ENCODE peak calls at places on chromosomes 1 and 21, in eight cellular contexts. Z, B, J, O, S, T, Q and N are unnamed samples.

GRCh38 chr1:192522673-192523072 is 52.9 kb upstream of the RGS1 start:
- DNase-seq in B (no peak), Z (no peak), Q (no peak), S (no peak), T (no peak), J (no peak), O (no peak), N (no peak)

GRCh38 chr21:15809818-15810217 is 80.0 kb downstream of the USP25 start:
- DNase-seq in J (no peak), S (peak; percentile 10), Q (no peak), Z (no peak), B (no peak), O (no peak), T (no peak), N (no peak)

GRCh38 chr1:229381234-229381633 is 38.4 kb upstream of the CCSAP start:
- DNase-seq in O (no peak), S (no peak), B (no peak), Q (no peak), T (no peak), J (no peak), Z (no peak), N (no peak)

GRCh38 chr1:156767879-156768608 is 709 bp downstream of the PRCC start:
- DNase-seq in Z (peak; percentile 47), T (no peak), J (peak; percentile 74), S (peak; percentile 44), B (peak; percentile 42), O (no peak), Q (peak; percentile 21), N (peak; percentile 42)

GRCh38 chr1:162369571-162369970 is 7.1 kb downstream of the SPATA46 start:
- DNase-seq in J (no peak), O (no peak), B (no peak), Z (no peak), T (no peak), S (no peak), Q (no peak), N (no peak)

GRCh38 chr1:16459503-16459902 is 19.0 kb downstream of the NECAP2 start:
- DNase-seq in Q (no peak), B (no peak), Z (no peak), T (no peak), O (no peak), J (no peak), S (no peak), N (no peak)

GRCh38 chr1:175877939-175878730 is 134.7 kb upstream of the TNR start:
- DNase-seq in O (no peak), S (no peak), B (no peak), Z (no peak), T (no peak), Q (no peak), J (no peak), N (no peak)

GRCh38 chr1:31376374-31377134 is 3.7 kb upstream of the FABP3 start:
- DNase-seq in S (no peak), O (no peak), Z (no peak), Q (no peak), T (no peak), B (peak; percentile 51), J (peak; percentile 77), N (peak; percentile 96)

GRCh38 chr21:41560701-41561158 is 52.8 kb upstream of the TMPRSS2 start:
- DNase-seq in J (no peak), T (no peak), B (no peak), Q (no peak), Z (no peak), S (no peak), O (no peak), N (no peak)

GRCh38 chr1:151703813-151704212 is 12.8 kb downstream of the CELF3 start:
- DNase-seq in Z (no peak), J (no peak), O (no peak), T (no peak), B (no peak), S (no peak), Q (no peak), N (no peak)

GRCh38 chr1:230798491-230798890 is 51.3 kb downstream of the CAPN9 start:
- DNase-seq in J (no peak), Q (no peak), S (no peak), B (no peak), T (no peak), Z (no peak), O (no peak), N (no peak)

GRCh38 chr1:33382651-33383415 is 48.1 kb downstream of the PHC2 start:
- DNase-seq in O (no peak), T (no peak), J (peak; percentile 58), Q (no peak), Z (no peak), B (no peak), S (no peak), N (peak; percentile 99)

GRCh38 chr1:23585321-23586022 is 26.2 kb upstream of the ID3 start:
- DNase-seq in B (no peak), Z (no peak), Q (no peak), S (no peak), J (peak; percentile 59), O (no peak), T (peak; percentile 84), N (peak; percentile 63)

GRCh38 chr21:37435120-37435519 is 68.5 kb downstream of the DYRK1A start:
- DNase-seq in O (peak; percentile 71), B (peak; percentile 97), T (peak; percentile 6), Q (peak; percentile 2), Z (no peak), J (peak; percentile 90), S (peak; percentile 83), N (peak; percentile 98)

GRCh38 chr1:112672009-112672408 is 2.5 kb upstream of the MOV10 start:
- DNase-seq in B (no peak), Q (no peak), T (no peak), O (no peak), S (no peak), J (no peak), Z (no peak), N (no peak)

GRCh38 chr1:183480971-183481431 is 8.7 kb downstream of the SMG7 start:
- DNase-seq in Z (no peak), O (no peak), J (no peak), S (peak; percentile 19), Q (no peak), T (no peak), B (peak; percentile 51), N (no peak)

GRCh38 chr1:117237701-117238413 is 27.1 kb upstream of the VTCN1 start:
- DNase-seq in T (peak; percentile 14), B (no peak), O (no peak), Z (no peak), Q (no peak), J (no peak), S (no peak), N (peak; percentile 38)

GRCh38 chr1:15883326-15883725 is 35.8 kb downstream of the SPEN start:
- DNase-seq in J (no peak), T (no peak), B (peak; percentile 5), O (no peak), Q (no peak), S (no peak), Z (no peak), N (no peak)

GRCh38 chr1:228411121-228411520 is 4.5 kb upstream of the TRIM11 start:
- DNase-seq in J (no peak), T (no peak), Z (no peak), O (no peak), Q (no peak), B (no peak), S (no peak), N (no peak)

GRCh38 chr1:219990782-219991510 is 55.4 kb downstream of the EPRS1 start:
- DNase-seq in Z (no peak), S (peak; percentile 25), O (no peak), Q (no peak), T (no peak), B (peak; percentile 58), J (no peak), N (peak; percentile 62)

GRCh38 chr1:89206361-89206760 is 7.6 kb upstream of the GBP4 start:
- DNase-seq in B (no peak), O (no peak), Z (no peak), S (no peak), Q (no peak), J (no peak), T (no peak), N (no peak)

GRCh38 chr1:225603538-225604354 is 49.2 kb downstream of the ENAH start:
- DNase-seq in J (no peak), S (no peak), Q (no peak), B (peak; percentile 87), T (no peak), O (no peak), Z (no peak), N (peak; percentile 64)

GRCh38 chr1:88923224-88923623 is 31.9 kb upstream of the GTF2B start:
- DNase-seq in T (no peak), B (no peak), S (no peak), O (no peak), J (no peak), Q (no peak), Z (no peak), N (no peak)

GRCh38 chr1:41662656-41663437 is 178.4 kb upstream of the EDN2 start:
- DNase-seq in T (no peak), Q (no peak), B (no peak), Z (peak; percentile 51), S (no peak), J (peak; percentile 65), O (no peak), N (peak; percentile 49)

DNA sequence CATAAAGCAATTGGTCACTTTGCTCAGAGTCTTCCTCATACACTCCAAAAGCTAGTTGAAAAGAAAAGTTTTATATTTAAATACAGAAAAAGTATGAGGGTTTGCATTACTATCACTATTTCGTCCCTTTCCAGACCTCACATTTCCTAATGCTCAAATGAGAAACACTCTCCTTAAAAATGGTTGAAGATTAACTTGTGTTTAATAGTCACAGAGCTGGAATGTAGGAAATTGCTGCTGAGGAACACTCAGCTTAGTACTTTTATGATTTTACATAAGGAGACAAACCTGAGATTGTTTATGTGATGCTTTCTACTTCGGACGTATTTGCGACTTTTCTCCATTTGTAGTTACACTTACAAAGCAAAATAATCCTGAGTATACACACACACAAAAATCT is 39.8 kb downstream of the MYSM1 start:
- DNase-seq in O (no peak), J (no peak), Z (no peak), T (no peak), S (no peak), B (no peak), Q (no peak), N (no peak)
- H3K27ac ChIP-seq in O (no peak overlapping the region), J (no peak overlapping the region), Z (no peak overlapping the region), T (no peak overlapping the region), S (no peak overlapping the region), B (no peak overlapping the region), Q (no peak overlapping the region), N (no peak overlapping the region)

GRCh38 chr1:18110968-18111367 is 3.4 kb downstream of the IGSF21 start:
- DNase-seq in Q (no peak), B (no peak), T (no peak), J (no peak), O (no peak), Z (no peak), S (no peak), N (no peak)
- H3K27ac ChIP-seq in Q (peak overlapping the region; percentile 49), B (no peak overlapping the region), T (no peak overlapping the region), J (no peak overlapping the region), O (no peak overlapping the region), Z (no peak overlapping the region), S (no peak overlapping the region), N (no peak overlapping the region)

GRCh38 chr1:8497196-8497878 is 179.4 kb downstream of the SLC45A1 start:
- DNase-seq in Q (no peak), T (peak; percentile 20), J (no peak), Z (no peak), S (no peak), O (no peak), B (no peak), N (no peak)
- H3K27ac ChIP-seq in Q (no peak overlapping the region), T (peak overlapping the region; percentile 31), J (peak overlapping the region; percentile 45), Z (peak overlapping the region; percentile 33), S (no peak overlapping the region), O (no peak overlapping the region), B (no peak overlapping the region), N (no peak overlapping the region)

GRCh38 chr1:72394457-72394856 is 112.1 kb upstream of the NEGR1 start:
- DNase-seq in T (no peak), Q (no peak), B (no peak), J (no peak), S (no peak), O (no peak), Z (no peak), N (no peak)
- H3K27ac ChIP-seq in T (no peak overlapping the region), Q (no peak overlapping the region), B (no peak overlapping the region), J (no peak overlapping the region), S (no peak overlapping the region), O (no peak overlapping the region), Z (no peak overlapping the region), N (no peak overlapping the region)